ENCODE peak calls at places on chromosomes 2 and 18, in four cellular contexts. N is breast epithelium, M is colonic mucosa, S is heart right ventricle. I is an unnamed sample. For H3K4me1, the result is how much of the 10 kb centered on the place peaks cover.

GRCh38 chr2:23434721-23435121 is 49.7 kb downstream of the KLHL29 start:
- DNase-seq in N (no peak), M (no peak), S (no peak), I (no peak)

GRCh38 chr2:12702661-12703121 is 14.0 kb upstream of the TRIB2 start:
- DNase-seq in N (no peak), M (no peak), S (no peak), I (no peak)

GRCh38 chr2:168926621-168927386 is 25.7 kb downstream of the G6PC2 start:
- DNase-seq in N (no peak), M (no peak), S (no peak), I (no peak)

GRCh38 chr2:220228310-220229006 is 601.0 kb downstream of the SLC4A3 start:
- DNase-seq in N (no peak), M (no peak), S (no peak), I (no peak)

GRCh38 chr2:19785867-19786266 is 115.9 kb downstream of the TTC32 start:
- DNase-seq in N (no peak), M (no peak), S (no peak), I (no peak)

GRCh38 chr2:136297974-136298373 is 180.0 kb upstream of the CXCR4 start:
- DNase-seq in N (no peak), M (no peak), S (no peak), I (no peak)

GRCh38 chr2:145494441-145494840 is 974.5 kb upstream of the ZEB2 start:
- DNase-seq in N (no peak), M (no peak), S (no peak), I (no peak)

GRCh38 chr2:16508061-16508851 is 157.4 kb downstream of the CYRIA start:
- DNase-seq in N (no peak), M (peak), S (peak), I (no peak)

GRCh38 chr2:69582582-69583176 is 60.9 kb downstream of the AAK1 start:
- DNase-seq in N (no peak), M (no peak), S (no peak), I (no peak)

GRCh38 chr2:111171337-111171930 is 50.7 kb downstream of the BCL2L11 start:
- DNase-seq in N (no peak), M (no peak), S (no peak), I (no peak)

GRCh38 chr2:118846667-118847446 is 591 bp downstream of the EN1 start:
- DNase-seq in N (no peak), M (no peak), S (no peak), I (no peak)

GRCh38 chr2:119402645-119403560 is 28.8 kb upstream of the TMEM37 start:
- DNase-seq in N (no peak), M (peak), S (no peak), I (no peak)

GRCh38 chr18:49899647-49900330 is 86.5 kb upstream of the ACAA2 start:
- DNase-seq in N (no peak), M (no peak), S (no peak), I (no peak)

GRCh38 chr18:78561757-78562445 is 417.7 kb upstream of the SALL3 start:
- DNase-seq in N (no peak), M (no peak), S (no peak), I (no peak)

GRCh38 chr18:25786778-25787177 is 303.6 kb downstream of the SS18 start:
- DNase-seq in N (no peak), M (no peak), S (no peak), I (no peak)

GRCh38 chr2:628651-629050 is 48.6 kb downstream of the TMEM18 start:
- DNase-seq in N (no peak), M (no peak), S (no peak), I (no peak)

GRCh38 chr2:42874838-42875801 is 82.7 kb upstream of the HAAO start:
- DNase-seq in N (no peak), M (no peak), S (peak), I (no peak)

DNA sequence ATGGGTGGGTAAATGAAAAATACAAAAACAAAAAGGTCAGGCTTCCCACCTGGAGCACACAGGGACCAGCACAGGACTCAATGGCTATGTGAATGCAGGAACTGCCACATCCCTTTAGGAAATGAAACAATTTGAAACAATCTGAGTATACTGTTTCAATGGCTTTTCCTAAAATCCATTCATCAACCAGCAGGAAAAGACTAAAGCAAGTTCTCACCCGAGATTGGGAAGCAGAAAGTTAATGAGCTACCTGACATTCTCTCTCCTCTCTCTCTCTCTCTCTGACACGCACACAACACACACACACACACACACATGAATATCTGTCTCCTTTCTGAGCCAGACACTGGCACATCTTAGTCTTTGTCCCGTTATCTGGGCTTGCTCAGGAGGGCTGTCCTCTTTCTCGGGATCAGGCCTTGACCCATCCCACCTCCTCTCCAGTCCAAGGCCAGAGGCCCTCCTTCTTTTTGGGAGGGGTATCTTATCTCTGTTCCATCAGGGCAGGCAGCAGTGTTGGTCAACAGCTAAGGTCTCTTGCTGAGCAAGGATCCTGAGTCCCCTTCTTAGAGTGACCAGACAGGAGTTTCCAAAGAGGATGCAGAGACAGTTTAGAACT is 11.6 kb upstream of the LRRFIP1 start:
- DNase-seq in N (no peak), M (no peak), S (no peak), I (no peak)
- H3K4me1 ChIP-seq in N (under half), M (under half), S (half or more), I (under half)

GRCh38 chr2:157194097-157194688 is 63.3 kb upstream of the GALNT5 start:
- DNase-seq in N (no peak), M (no peak), S (no peak), I (no peak)
- TF ChIP-seq CTCF in N (peak), M (peak), S (peak), I (peak)

DNA sequence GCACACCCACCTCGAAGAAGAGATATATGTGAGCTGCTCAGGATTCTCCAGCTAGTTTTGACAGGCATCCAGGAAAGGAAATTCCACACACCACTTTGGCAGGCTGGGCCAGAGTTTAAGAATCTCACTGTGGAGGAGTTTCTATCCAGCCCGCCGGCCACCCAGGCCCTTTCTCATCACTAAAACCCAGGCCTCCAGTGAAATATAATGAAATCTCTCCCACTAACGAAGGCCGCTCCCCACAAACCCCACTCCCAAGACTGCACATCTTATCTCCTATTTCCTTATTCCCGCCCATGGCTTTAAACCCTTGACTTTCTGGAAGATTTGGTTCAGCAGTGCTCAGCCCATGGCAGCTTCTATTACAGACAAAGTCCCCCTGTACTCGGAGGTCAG is 202.1 kb downstream of the GLI2 start:
- DNase-seq in N (no peak), M (no peak), S (no peak), I (no peak)
- H3K4me1 ChIP-seq in N (under half), M (under half), S (under half), I (under half)

DNA sequence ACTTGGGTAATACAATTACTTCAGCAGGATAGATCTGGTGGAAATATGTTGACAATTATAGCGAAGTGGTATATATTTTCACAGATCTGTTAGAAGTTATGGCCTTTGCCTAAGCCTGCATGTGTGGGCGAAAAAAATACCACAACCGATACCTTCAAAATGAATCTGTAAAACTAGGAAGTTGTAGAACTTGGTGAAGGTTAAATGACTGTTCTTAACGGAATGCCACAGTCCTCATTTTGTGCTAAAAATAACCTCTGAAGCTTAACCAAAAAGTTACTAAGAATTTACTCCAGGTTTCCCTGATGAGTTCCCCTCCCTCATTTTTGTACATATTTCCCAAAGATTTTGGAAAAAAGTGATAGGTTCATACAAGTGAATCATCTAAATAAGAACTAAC is 550.7 kb downstream of the THSD7B start:
- DNase-seq in N (no peak), M (no peak), S (no peak), I (no peak)
- TF ChIP-seq CTCF in N (no peak), M (no peak), S (no peak), I (no peak)

I was measured in CD8-positive, alpha-beta T cell.